ENCODE peak calls at places on chromosome 11, in ten cellular contexts. T is sigmoid colon, M is ovary, E is K562, S is prostate gland, Y is heart left ventricle, P is body of pancreas, Z is endothelial cell of umbilical vein, R is uterus, D is tibial nerve. K is an unnamed sample.

GRCh38 chr11:76095891-76096290 is 110.4 kb downstream of the WNT11 start:
- DNase-seq in Y (no peak), Z (no peak), E (no peak), D (no peak), P (no peak), T (no peak), R (no peak), M (no peak), S (no peak), K (no peak)

GRCh38 chr11:44484211-44484610 is 81.3 kb upstream of the CD82 start:
- DNase-seq in E (peak; percentile 40), Y (no peak), P (no peak), T (peak; percentile 40), S (no peak), R (no peak), Z (peak; percentile 12), M (no peak), D (no peak), K (no peak)

GRCh38 chr11:121936375-121936774 is 179.6 kb downstream of the BLID start:
- DNase-seq in M (no peak), P (no peak), S (no peak), Y (no peak), R (no peak), D (no peak), E (no peak), Z (no peak), T (no peak), K (no peak)

GRCh38 chr11:79413258-79413657 is 27.6 kb downstream of the TENM4 start:
- DNase-seq in P (peak; percentile 55), S (no peak), E (no peak), D (peak; percentile 80), Z (no peak), T (peak; percentile 95), Y (peak; percentile 83), M (peak; percentile 90), R (peak; percentile 87), K (no peak)

GRCh38 chr11:28690746-28691145 is 582.6 kb downstream of the METTL15 start:
- DNase-seq in Y (no peak), S (no peak), E (no peak), Z (no peak), T (no peak), R (no peak), P (no peak), D (no peak), M (no peak), K (no peak)

GRCh38 chr11:3201112-3201581 is 17.5 kb downstream of the MRGPRG start:
- DNase-seq in P (peak; percentile 0), R (no peak), Y (no peak), T (no peak), Z (no peak), S (no peak), E (no peak), D (no peak), M (no peak), K (no peak)

GRCh38 chr11:3920148-3920852 is 64.8 kb downstream of the STIM1 start:
- DNase-seq in S (no peak), Y (no peak), R (peak; percentile 45), Z (no peak), M (no peak), E (no peak), D (peak; percentile 47), T (peak; percentile 76), P (no peak), K (no peak)

GRCh38 chr11:94776351-94777321 is 8.5 kb downstream of the AMOTL1 start:
- DNase-seq in S (peak; percentile 40), P (peak; percentile 57), D (no peak), M (no peak), Z (peak; percentile 24), Y (no peak), E (no peak), T (peak; percentile 71), R (peak; percentile 32), K (no peak)

GRCh38 chr11:6737872-6738466 is 33.8 kb downstream of the OR2AG2 start:
- DNase-seq in P (peak; percentile 66), E (peak; percentile 51), R (peak; percentile 20), D (no peak), T (no peak), S (no peak), Z (peak; percentile 64), Y (no peak), M (no peak), K (peak; percentile 54)

GRCh38 chr11:78256962-78257361 is 68.2 kb downstream of the USP35 start:
- DNase-seq in Z (peak; percentile 91), D (peak; percentile 57), Y (peak; percentile 78), M (peak; percentile 78), R (peak; percentile 90), P (peak; percentile 83), S (no peak), E (peak; percentile 54), T (peak; percentile 88), K (peak; percentile 82)

GRCh38 chr11:120682866-120683265 is 171.3 kb downstream of the GRIK4 start:
- DNase-seq in S (no peak), R (no peak), Z (no peak), D (no peak), Y (no peak), M (no peak), T (no peak), E (no peak), P (no peak), K (no peak)

GRCh38 chr11:70040452-70040851 is 37.7 kb upstream of the ANO1 start:
- DNase-seq in S (no peak), Y (no peak), P (no peak), R (no peak), M (no peak), T (no peak), D (no peak), E (no peak), Z (no peak), K (no peak)

GRCh38 chr11:86374586-86374985 is at the start of gene CCDC81:
- DNase-seq in Y (no peak), R (no peak), D (no peak), E (no peak), M (peak; percentile 30), T (no peak), S (no peak), P (peak; percentile 12), Z (peak; percentile 41), K (peak; percentile 24)
- H3K27me3 ChIP-seq in Y (no peaks in the 10 kb centered on the region), R (no peaks in the 10 kb centered on the region), D (no peaks in the 10 kb centered on the region), E (no peaks in the 10 kb centered on the region), M (no peaks in the 10 kb centered on the region), T (no peaks in the 10 kb centered on the region), S (no peaks in the 10 kb centered on the region), P (no peaks in the 10 kb centered on the region), Z (no peaks in the 10 kb centered on the region), K (no peaks in the 10 kb centered on the region)

GRCh38 chr11:23310276-23310675 is 450.0 kb upstream of the CCDC179 start:
- DNase-seq in S (no peak), E (no peak), M (no peak), T (no peak), Y (no peak), R (no peak), P (no peak), Z (no peak), D (no peak), K (no peak)

GRCh38 chr11:23313001-23313400 is 452.7 kb upstream of the CCDC179 start:
- DNase-seq in S (no peak), M (no peak), Z (no peak), T (no peak), P (no peak), E (no peak), R (no peak), Y (no peak), D (no peak), K (no peak)

GRCh38 chr11:23311986-23312940 is 452.0 kb upstream of the CCDC179 start:
- DNase-seq in R (no peak), P (no peak), Z (peak; percentile 20), S (no peak), M (no peak), Y (no peak), T (no peak), D (no peak), E (no peak), K (no peak)

GRCh38 chr11:23318670-23319069 is 458.4 kb upstream of the CCDC179 start:
- DNase-seq in Y (no peak), Z (no peak), T (no peak), R (no peak), S (no peak), P (no peak), E (no peak), D (no peak), M (no peak), K (no peak)

DNA sequence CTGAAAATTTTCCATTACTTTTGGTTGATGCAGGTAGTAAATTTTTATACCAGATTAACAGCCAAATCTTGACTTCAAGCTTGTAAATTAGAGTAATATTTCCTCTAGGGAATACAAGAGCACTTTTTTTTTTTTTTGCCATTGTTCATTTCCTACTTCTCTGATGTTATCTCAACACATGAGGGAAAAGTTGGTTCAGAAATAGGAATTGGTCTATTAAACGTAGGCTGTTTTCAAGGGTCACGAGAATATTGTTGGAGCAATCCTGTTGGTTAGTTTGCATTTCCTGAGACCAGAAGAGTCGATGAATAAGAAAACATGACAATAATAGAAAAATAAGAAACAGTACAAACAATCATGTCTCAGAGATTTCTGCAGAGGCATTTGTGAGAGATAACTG is 453.9 kb upstream of the CCDC179 start:
- DNase-seq in T (no peak), Y (no peak), R (no peak), M (no peak), S (no peak), Z (peak; percentile 87), P (no peak), D (no peak), E (no peak), K (no peak)
- H3K36me3 ChIP-seq in T (no peaks in the 10 kb centered on the region), Y (no peaks in the 10 kb centered on the region), R (no peaks in the 10 kb centered on the region), M (no peaks in the 10 kb centered on the region), S (no peaks in the 10 kb centered on the region), Z (no peaks in the 10 kb centered on the region), P (no peaks in the 10 kb centered on the region), D (no peaks in the 10 kb centered on the region), E (no peaks in the 10 kb centered on the region), K (no peaks in the 10 kb centered on the region)

DNA sequence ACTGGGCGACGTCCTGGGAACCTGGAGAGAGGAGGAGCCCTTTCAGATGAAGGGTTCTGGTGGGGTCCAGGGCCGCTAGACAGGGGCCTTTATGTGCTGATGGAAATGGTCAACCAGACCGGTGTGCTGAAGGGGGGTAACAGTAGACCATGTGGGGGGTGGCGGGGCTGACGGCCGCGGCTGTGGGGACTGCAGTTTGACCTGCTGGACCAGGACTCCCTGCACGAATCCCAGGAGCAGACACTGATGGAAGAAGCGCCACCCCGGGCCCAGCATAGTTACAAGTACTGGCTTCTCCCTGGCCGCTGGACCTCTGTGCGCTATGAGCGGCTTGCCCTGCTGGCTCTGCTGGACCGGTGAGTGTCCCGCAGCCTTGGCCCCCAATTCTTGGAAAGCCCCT is 6.4 kb downstream of the PCNX3 start:
- DNase-seq in T (no peak), D (no peak), Y (no peak), M (no peak), R (no peak), S (no peak), Z (no peak), E (no peak), P (no peak), K (no peak)
- TF ChIP-seq POLR2A in T (no peak), D (no peak), Y (no peak), M (no peak), R (no peak), S (no peak), Z (no peak), E (no peak), P (no peak), K (no peak)

DNA sequence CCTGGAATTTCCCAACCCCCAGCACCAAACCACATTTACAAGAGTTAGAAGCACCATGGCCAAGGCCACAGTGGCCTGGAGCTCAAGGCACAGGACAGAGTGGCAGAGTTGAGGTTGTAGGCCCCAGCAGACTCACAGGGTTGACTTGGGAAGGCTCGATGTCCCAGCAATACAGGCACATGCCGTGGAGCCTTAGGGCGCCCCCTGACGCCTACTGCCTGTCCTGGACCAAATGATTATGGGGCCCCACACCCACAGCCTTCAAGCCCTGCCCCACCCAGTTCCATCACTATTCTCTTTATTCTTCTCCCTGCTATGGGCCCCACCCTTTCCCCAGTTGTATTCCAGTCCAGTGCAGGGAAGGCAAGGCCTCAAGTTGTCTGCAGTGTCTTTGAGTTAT is at the start of gene CCDC179:
- DNase-seq in D (no peak), E (no peak), P (no peak), R (no peak), Y (no peak), S (no peak), T (no peak), M (no peak), Z (no peak), K (no peak)
- H3K27me3 ChIP-seq in D (no peaks in the 10 kb centered on the region), E (no peaks in the 10 kb centered on the region), P (no peaks in the 10 kb centered on the region), R (no peaks in the 10 kb centered on the region), Y (no peaks in the 10 kb centered on the region), S (no peaks in the 10 kb centered on the region), T (no peaks in the 10 kb centered on the region), M (no peaks in the 10 kb centered on the region), Z (no peaks in the 10 kb centered on the region), K (no peaks in the 10 kb centered on the region)